ENCODE peak calls at places on chromosomes 3 and 15, in five cellular contexts. One of them, this sample, is unnamed.

GRCh38 chr3:112011376-112011940 is 12.7 kb downstream of the TAGLN3 start:
- DNase-seq in CD8-positive, alpha-beta T cell: no peak
- DNase-seq in A549: no peak
- DNase-seq in AG04450: no peak
- DNase-seq in cardiac muscle cell: no peak
- DNase-seq in this sample: no peak

GRCh38 chr15:80228959-80229610 is 22.9 kb downstream of the CTXND1 start:
- DNase-seq in cardiac muscle cell: peak; percentile 56
- DNase-seq in AG04450: no peak
- DNase-seq in CD8-positive, alpha-beta T cell: no peak
- DNase-seq in A549: peak; percentile 30
- DNase-seq in this sample: no peak

GRCh38 chr3:197394464-197395321 is 96.3 kb upstream of the DLG1 start:
- DNase-seq in cardiac muscle cell: peak; percentile 98
- DNase-seq in CD8-positive, alpha-beta T cell: no peak
- DNase-seq in A549: no peak
- DNase-seq in AG04450: peak; percentile 97
- DNase-seq in this sample: no peak

GRCh38 chr15:49421991-49422390 is 1.1 kb upstream of the FGF7 start:
- DNase-seq in cardiac muscle cell: peak; percentile 80
- DNase-seq in AG04450: peak; percentile 34
- DNase-seq in CD8-positive, alpha-beta T cell: no peak
- DNase-seq in A549: peak; percentile 40
- DNase-seq in this sample: no peak

GRCh38 chr3:156793851-156794250 is 32.3 kb upstream of the LEKR1 start:
- DNase-seq in A549: no peak
- DNase-seq in cardiac muscle cell: no peak
- DNase-seq in AG04450: no peak
- DNase-seq in CD8-positive, alpha-beta T cell: no peak
- DNase-seq in this sample: no peak

GRCh38 chr3:125313060-125313635 is 62.0 kb downstream of the ZNF148 start:
- DNase-seq in CD8-positive, alpha-beta T cell: no peak
- DNase-seq in A549: no peak
- DNase-seq in cardiac muscle cell: no peak
- DNase-seq in AG04450: no peak
- DNase-seq in this sample: no peak

GRCh38 chr3:122993573-122993972 is 34.0 kb downstream of the SEMA5B start:
- DNase-seq in A549: no peak
- DNase-seq in CD8-positive, alpha-beta T cell: no peak
- DNase-seq in cardiac muscle cell: no peak
- DNase-seq in AG04450: no peak
- DNase-seq in this sample: no peak

GRCh38 chr3:45679805-45680204 is 9.4 kb upstream of the SACM1L start:
- DNase-seq in A549: no peak
- DNase-seq in AG04450: no peak
- DNase-seq in CD8-positive, alpha-beta T cell: no peak
- DNase-seq in cardiac muscle cell: no peak
- DNase-seq in this sample: no peak

GRCh38 chr3:18623220-18623619 is 198.1 kb upstream of the SATB1 start:
- DNase-seq in cardiac muscle cell: no peak
- DNase-seq in A549: no peak
- DNase-seq in CD8-positive, alpha-beta T cell: no peak
- DNase-seq in AG04450: no peak
- DNase-seq in this sample: no peak

GRCh38 chr3:43768594-43768993 is 77.9 kb downstream of the ABHD5 start:
- DNase-seq in A549: no peak
- DNase-seq in AG04450: no peak
- DNase-seq in CD8-positive, alpha-beta T cell: no peak
- DNase-seq in cardiac muscle cell: peak; percentile 76
- DNase-seq in this sample: no peak

GRCh38 chr3:152376351-152377183 is 107.8 kb downstream of the MBNL1 start:
- DNase-seq in CD8-positive, alpha-beta T cell: no peak
- DNase-seq in AG04450: no peak
- DNase-seq in A549: peak; percentile 72
- DNase-seq in cardiac muscle cell: peak; percentile 56
- DNase-seq in this sample: no peak

GRCh38 chr15:69359724-69360123 is 54.4 kb upstream of the KIF23 start:
- DNase-seq in CD8-positive, alpha-beta T cell: no peak
- DNase-seq in AG04450: peak; percentile 21
- DNase-seq in cardiac muscle cell: peak; percentile 16
- DNase-seq in A549: peak; percentile 26
- DNase-seq in this sample: no peak

GRCh38 chr3:109532257-109533216 is 195.2 kb upstream of the DPPA4 start:
- DNase-seq in A549: peak; percentile 81
- DNase-seq in AG04450: peak; percentile 82
- DNase-seq in CD8-positive, alpha-beta T cell: peak; percentile 11
- DNase-seq in cardiac muscle cell: peak; percentile 88
- DNase-seq in this sample: peak; percentile 56

GRCh38 chr15:100559330-100559729 is 30.6 kb upstream of the CERS3 start:
- DNase-seq in cardiac muscle cell: peak; percentile 67
- DNase-seq in AG04450: peak; percentile 49
- DNase-seq in CD8-positive, alpha-beta T cell: no peak
- DNase-seq in A549: peak; percentile 36
- DNase-seq in this sample: no peak

GRCh38 chr15:57611119-57611518 is 19.4 kb downstream of the MYZAP start:
- DNase-seq in A549: no peak
- DNase-seq in cardiac muscle cell: no peak
- DNase-seq in CD8-positive, alpha-beta T cell: no peak
- DNase-seq in AG04450: no peak
- DNase-seq in this sample: no peak

GRCh38 chr15:66884661-66885237 is 180.7 kb upstream of the SMAD3 start:
- DNase-seq in A549: no peak
- DNase-seq in AG04450: no peak
- DNase-seq in cardiac muscle cell: no peak
- DNase-seq in CD8-positive, alpha-beta T cell: no peak
- DNase-seq in this sample: no peak

GRCh38 chr3:172094621-172095557 is 55.5 kb downstream of the FNDC3B start:
- DNase-seq in CD8-positive, alpha-beta T cell: no peak
- DNase-seq in AG04450: no peak
- DNase-seq in A549: no peak
- DNase-seq in cardiac muscle cell: peak; percentile 29
- DNase-seq in this sample: no peak

GRCh38 chr3:100797921-100798491 is 88.7 kb downstream of the TFG start:
- DNase-seq in cardiac muscle cell: no peak
- DNase-seq in A549: no peak
- DNase-seq in CD8-positive, alpha-beta T cell: no peak
- DNase-seq in AG04450: peak; percentile 16
- DNase-seq in this sample: no peak

GRCh38 chr3:100802126-100802525 is 92.8 kb downstream of the TFG start:
- DNase-seq in CD8-positive, alpha-beta T cell: no peak
- DNase-seq in AG04450: no peak
- DNase-seq in A549: no peak
- DNase-seq in cardiac muscle cell: no peak
- DNase-seq in this sample: no peak

DNA sequence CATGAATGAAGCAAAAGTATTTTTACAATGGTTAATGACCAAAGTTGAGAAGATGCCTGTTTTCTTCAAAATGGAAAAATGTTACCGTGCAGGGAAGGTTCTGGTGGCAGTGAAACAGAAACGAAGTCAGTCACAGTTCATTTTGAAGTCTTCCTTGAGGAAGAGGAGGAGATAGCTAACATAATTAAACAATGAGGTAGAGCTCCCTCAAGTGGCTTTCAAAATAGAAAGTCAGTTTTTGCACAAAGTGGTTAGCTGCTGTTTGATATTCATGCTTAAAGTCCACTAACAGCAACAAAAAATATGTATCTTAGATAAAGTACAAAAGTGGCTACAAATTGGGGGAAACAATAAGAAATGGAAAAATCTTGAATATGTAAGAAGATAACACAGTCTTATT is 87.3 kb downstream of the TFG start:
- DNase-seq in AG04450: no peak
- DNase-seq in cardiac muscle cell: peak; percentile 50
- DNase-seq in A549: peak; percentile 14
- DNase-seq in CD8-positive, alpha-beta T cell: no peak
- DNase-seq in this sample: no peak
- TF ChIP-seq CTCF in AG04450: peak; percentile 50
- TF ChIP-seq CTCF in cardiac muscle cell: peak; percentile 46
- TF ChIP-seq CTCF in A549: peak; percentile 45
- TF ChIP-seq CTCF in CD8-positive, alpha-beta T cell: no peak
- TF ChIP-seq CTCF in this sample: no peak

GRCh38 chr15:76787273-76787672 is 117.9 kb downstream of the SCAPER start:
- DNase-seq in CD8-positive, alpha-beta T cell: no peak
- DNase-seq in AG04450: no peak
- DNase-seq in cardiac muscle cell: no peak
- DNase-seq in A549: no peak
- DNase-seq in this sample: no peak

GRCh38 chr15:76795217-76795616 is 109.9 kb downstream of the SCAPER start:
- DNase-seq in AG04450: no peak
- DNase-seq in A549: no peak
- DNase-seq in CD8-positive, alpha-beta T cell: no peak
- DNase-seq in cardiac muscle cell: no peak
- DNase-seq in this sample: no peak

DNA sequence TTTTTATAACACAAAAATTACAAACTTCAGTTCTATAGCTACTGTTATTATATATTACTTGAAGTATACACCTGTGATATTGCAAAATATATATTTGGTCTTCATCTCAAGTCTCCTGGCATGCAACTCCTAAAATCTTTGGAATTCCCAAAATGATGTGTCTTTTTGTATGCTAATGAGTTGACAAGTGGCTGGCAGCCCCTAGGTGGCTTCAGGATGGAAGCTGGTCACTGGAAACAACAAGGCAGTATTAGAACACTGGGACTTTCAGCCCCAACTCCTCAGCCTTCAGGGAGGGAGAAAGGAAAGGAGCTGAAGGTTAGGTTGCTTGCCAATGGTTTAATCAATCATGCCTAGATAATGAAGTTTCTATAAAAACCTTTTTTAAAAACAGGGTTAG is 112.0 kb downstream of the SCAPER start:
- DNase-seq in A549: no peak
- DNase-seq in CD8-positive, alpha-beta T cell: no peak
- DNase-seq in cardiac muscle cell: no peak
- DNase-seq in AG04450: no peak
- DNase-seq in this sample: no peak
- TF ChIP-seq CTCF in A549: no peak
- TF ChIP-seq CTCF in CD8-positive, alpha-beta T cell: no peak
- TF ChIP-seq CTCF in cardiac muscle cell: no peak
- TF ChIP-seq CTCF in AG04450: no peak
- TF ChIP-seq CTCF in this sample: no peak

DNA sequence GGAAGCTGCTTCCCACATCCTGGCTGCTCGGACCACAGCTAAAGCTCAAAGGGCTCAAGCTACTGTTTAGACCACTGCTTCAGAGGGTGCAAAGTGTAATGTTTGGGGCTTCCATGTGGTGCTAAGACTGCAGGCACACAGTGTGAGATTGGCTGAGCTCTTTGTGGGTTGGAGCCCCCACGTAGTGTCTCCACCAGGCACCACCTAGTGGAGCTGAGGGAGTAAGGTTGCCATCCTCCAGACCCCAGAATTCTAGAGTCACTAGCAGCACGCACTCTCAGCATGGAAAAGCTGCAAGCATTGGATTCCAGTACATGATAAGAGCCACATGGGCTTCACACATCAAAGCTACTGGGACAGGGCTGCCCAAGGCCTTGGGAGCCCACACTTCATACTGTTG is 9.3 kb downstream of the MKRN3 start:
- DNase-seq in AG04450: no peak
- DNase-seq in A549: peak; percentile 13
- DNase-seq in CD8-positive, alpha-beta T cell: no peak
- DNase-seq in cardiac muscle cell: no peak
- DNase-seq in this sample: no peak
- TF ChIP-seq CTCF in AG04450: no peak
- TF ChIP-seq CTCF in A549: no peak
- TF ChIP-seq CTCF in CD8-positive, alpha-beta T cell: no peak
- TF ChIP-seq CTCF in cardiac muscle cell: no peak
- TF ChIP-seq CTCF in this sample: no peak

GRCh38 chr3:97256060-97256459 is 441.7 kb downstream of the EPHA6 start:
- DNase-seq in AG04450: no peak
- DNase-seq in CD8-positive, alpha-beta T cell: no peak
- DNase-seq in cardiac muscle cell: no peak
- DNase-seq in A549: no peak
- DNase-seq in this sample: no peak
- TF ChIP-seq CTCF in AG04450: no peak
- TF ChIP-seq CTCF in CD8-positive, alpha-beta T cell: no peak
- TF ChIP-seq CTCF in cardiac muscle cell: no peak
- TF ChIP-seq CTCF in A549: no peak
- TF ChIP-seq CTCF in this sample: no peak

GRCh38 chr3:178048768-178049167 is 487.5 kb upstream of the KCNMB2 start:
- DNase-seq in A549: no peak
- DNase-seq in AG04450: no peak
- DNase-seq in CD8-positive, alpha-beta T cell: no peak
- DNase-seq in cardiac muscle cell: no peak
- DNase-seq in this sample: no peak

GRCh38 chr3:178043084-178043483 is 493.2 kb upstream of the KCNMB2 start:
- DNase-seq in AG04450: no peak
- DNase-seq in A549: no peak
- DNase-seq in CD8-positive, alpha-beta T cell: no peak
- DNase-seq in cardiac muscle cell: peak; percentile 58
- DNase-seq in this sample: no peak

GRCh38 chr3:178044320-178044719 is 491.9 kb upstream of the KCNMB2 start:
- DNase-seq in CD8-positive, alpha-beta T cell: no peak
- DNase-seq in AG04450: no peak
- DNase-seq in A549: no peak
- DNase-seq in cardiac muscle cell: no peak
- DNase-seq in this sample: no peak

GRCh38 chr3:178041931-178042330 is 494.3 kb upstream of the KCNMB2 start:
- DNase-seq in cardiac muscle cell: no peak
- DNase-seq in A549: no peak
- DNase-seq in AG04450: no peak
- DNase-seq in CD8-positive, alpha-beta T cell: no peak
- DNase-seq in this sample: no peak

GRCh38 chr3:178047496-178047895 is 488.7 kb upstream of the KCNMB2 start:
- DNase-seq in AG04450: no peak
- DNase-seq in A549: no peak
- DNase-seq in CD8-positive, alpha-beta T cell: no peak
- DNase-seq in cardiac muscle cell: no peak
- DNase-seq in this sample: no peak
- TF ChIP-seq CTCF in AG04450: no peak
- TF ChIP-seq CTCF in A549: no peak
- TF ChIP-seq CTCF in CD8-positive, alpha-beta T cell: no peak
- TF ChIP-seq CTCF in cardiac muscle cell: no peak
- TF ChIP-seq CTCF in this sample: no peak

This sample was measured in glutamatergic neuron.